ENCODE peak calls at places on chromosomes 16 and 17, in five cellular contexts. H is A549, Q is HepG2, W is K562, K is GM12878. U is an unnamed sample.

GRCh38 chr17:8862213-8863056 is 5.0 kb downstream of the PIK3R6 start:
- DNase-seq in K (no peak), H (no peak), Q (no peak), W (no peak), U (no peak)

GRCh38 chr17:64739316-64740058 is 77.4 kb upstream of the SMURF2 start:
- DNase-seq in H (no peak), Q (peak), K (no peak), W (no peak), U (no peak)

GRCh38 chr16:29926675-29927522 is 873 bp upstream of the KCTD13 start:
- DNase-seq in Q (peak), H (peak), W (no peak), K (no peak), U (no peak)

GRCh38 chr16:2501938-2502900 is 11.5 kb upstream of the ATP6V0C start:
- DNase-seq in H (no peak), Q (no peak), W (no peak), K (no peak), U (no peak)

GRCh38 chr16:10931133-10931532 is 11.1 kb downstream of the DEXI start:
- DNase-seq in K (no peak), W (no peak), Q (no peak), H (no peak), U (no peak)

GRCh38 chr17:75983501-75984181 is 4.6 kb downstream of the TEN1 start:
- DNase-seq in W (peak), H (no peak), K (no peak), Q (no peak), U (no peak)

GRCh38 chr17:29880031-29880430 is 50.0 kb downstream of the SSH2 start:
- DNase-seq in W (no peak), K (no peak), H (no peak), Q (no peak), U (no peak)

GRCh38 chr17:48601528-48602430 is 3.0 kb downstream of the HOXB6 start:
- DNase-seq in H (peak), K (no peak), Q (no peak), W (no peak), U (no peak)

GRCh38 chr16:81513204-81514040 is 68.8 kb downstream of the CMIP start:
- DNase-seq in W (no peak), Q (peak), K (no peak), H (peak), U (no peak)

GRCh38 chr16:89572042-89572441 is 3.5 kb upstream of the CPNE7 start:
- DNase-seq in W (no peak), K (no peak), Q (no peak), H (no peak), U (no peak)

GRCh38 chr16:23924138-23924537 is 88.4 kb downstream of the PRKCB start:
- DNase-seq in W (no peak), Q (no peak), K (peak), H (no peak), U (no peak)

GRCh38 chr17:48184721-48185120 is 77.2 kb downstream of the SNX11 start:
- DNase-seq in H (no peak), K (no peak), Q (no peak), W (no peak), U (no peak)

GRCh38 chr17:10058924-10059683 is 139.3 kb downstream of the GAS7 start:
- DNase-seq in K (peak), Q (no peak), H (no peak), W (no peak), U (no peak)

GRCh38 chr17:79845601-79845949 is 6.3 kb upstream of the CBX4 start:
- DNase-seq in K (no peak), H (peak), W (peak), Q (peak), U (no peak)

GRCh38 chr16:17211797-17212196 is 259.0 kb downstream of the XYLT1 start:
- DNase-seq in Q (peak), H (peak), W (peak), K (no peak), U (peak)

GRCh38 chr16:19128454-19129210 is 14.9 kb downstream of the ITPRIPL2 start:
- DNase-seq in H (no peak), Q (no peak), W (no peak), K (no peak), U (no peak)

GRCh38 chr16:12239953-12240485 is 263.5 kb downstream of the SNX29 start:
- DNase-seq in K (no peak), H (no peak), Q (no peak), W (no peak), U (no peak)

GRCh38 chr17:75894049-75894742 is 2.6 kb downstream of the TRIM65 start:
- DNase-seq in K (no peak), Q (peak), W (no peak), H (no peak), U (no peak)

GRCh38 chr17:71578446-71578845 is 542.4 kb upstream of the SOX9 start:
- DNase-seq in Q (no peak), W (no peak), H (no peak), K (no peak), U (no peak)

GRCh38 chr17:71585540-71585939 is 535.3 kb upstream of the SOX9 start:
- DNase-seq in K (no peak), Q (no peak), H (no peak), W (no peak), U (no peak)

DNA sequence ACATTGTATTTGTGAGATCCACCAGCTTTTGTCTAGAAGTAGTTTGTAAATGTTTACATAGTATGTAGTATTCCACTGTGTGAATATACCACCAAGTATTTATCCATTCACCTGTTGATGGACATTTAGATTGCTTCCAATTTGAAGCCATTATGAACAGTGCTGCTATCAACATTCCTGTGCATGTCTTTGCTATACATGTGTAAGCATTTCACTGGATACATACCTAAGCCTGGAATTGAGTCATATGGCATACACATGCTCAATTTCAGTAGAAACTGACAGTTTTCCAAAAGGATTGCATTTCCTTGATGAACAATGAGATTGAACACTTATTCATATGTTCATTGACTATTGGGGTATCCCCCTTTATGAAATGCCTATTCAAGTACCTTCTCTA is 540.6 kb upstream of the SOX9 start:
- DNase-seq in H (no peak), K (no peak), W (no peak), Q (no peak), U (no peak)
- TF ChIP-seq REST in H (no peak), K (no peak), W (no peak), Q (no peak), U (no peak)

DNA sequence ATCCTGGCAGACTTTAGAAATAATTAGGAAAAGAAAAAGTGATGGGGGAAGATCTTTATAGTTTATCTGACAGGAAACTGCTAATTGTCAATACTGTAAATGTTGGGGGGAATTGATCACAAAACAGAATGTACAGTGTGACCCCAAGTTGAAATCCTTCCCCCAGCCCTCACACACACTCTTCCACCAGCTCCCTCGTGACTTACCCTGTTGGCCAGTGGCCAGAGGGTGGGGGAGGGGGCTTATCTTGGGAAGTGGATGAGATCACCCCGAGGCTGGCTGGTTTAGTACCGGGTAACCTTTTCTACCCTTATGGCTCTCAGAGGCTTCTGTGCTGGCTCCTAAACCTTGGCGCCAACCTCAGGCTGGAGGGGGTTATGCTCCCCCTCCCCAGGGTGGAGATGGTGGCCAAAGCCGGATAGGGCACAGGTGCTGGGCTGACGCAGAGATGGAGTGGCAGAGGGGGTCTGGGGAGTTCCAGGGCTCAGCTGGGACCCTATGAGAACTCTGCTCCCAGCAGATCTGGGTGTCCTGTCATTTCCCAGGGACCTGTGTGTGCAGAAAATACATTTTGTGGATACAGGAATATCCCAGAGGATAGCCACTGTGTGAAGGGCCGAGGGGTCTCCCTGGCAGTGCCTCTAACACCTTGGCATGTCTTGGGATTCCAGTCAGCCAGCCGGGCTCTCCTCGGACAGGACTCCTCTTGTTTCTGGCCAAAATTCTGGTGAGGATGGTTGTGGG is 18.6 kb downstream of the CDH16 start:
- DNase-seq in W (peak), Q (peak), K (no peak), H (peak), U (no peak)
- TF ChIP-seq POLR2A in W (peak), Q (no peak), K (no peak), H (no peak), U (no peak)

GRCh38 chr16:84055801-84056634 is 13.4 kb upstream of the SLC38A8 start:
- DNase-seq in Q (no peak), W (peak), K (no peak), H (no peak), U (no peak)

GRCh38 chr16:84054271-84054670 is 11.7 kb upstream of the SLC38A8 start:
- DNase-seq in Q (no peak), W (no peak), H (no peak), K (no peak), U (no peak)

GRCh38 chr16:84056933-84057332 is 14.3 kb upstream of the SLC38A8 start:
- DNase-seq in W (no peak), Q (no peak), K (no peak), H (no peak), U (no peak)

GRCh38 chr16:84054916-84055315 is 12.3 kb upstream of the SLC38A8 start:
- DNase-seq in K (no peak), H (no peak), W (peak), Q (no peak), U (no peak)

GRCh38 chr16:84055366-84055765 is 12.8 kb upstream of the SLC38A8 start:
- DNase-seq in K (no peak), Q (no peak), H (no peak), W (peak), U (no peak)
- TF ChIP-seq REST in K (no peak), Q (no peak), H (no peak), W (no peak), U (no peak)

GRCh38 chr16:84585472-84585871 is 32.4 kb downstream of the COTL1 start:
- DNase-seq in H (no peak), Q (no peak), W (no peak), K (no peak), U (no peak)

GRCh38 chr16:84583995-84584394 is 33.9 kb downstream of the COTL1 start:
- DNase-seq in W (no peak), Q (no peak), K (no peak), H (no peak), U (no peak)

GRCh38 chr16:84584678-84585077 is 33.2 kb downstream of the COTL1 start:
- DNase-seq in W (no peak), Q (no peak), K (no peak), H (no peak), U (no peak)

GRCh38 chr16:84582958-84583516 is 34.8 kb downstream of the COTL1 start:
- DNase-seq in K (no peak), Q (no peak), H (peak), W (no peak), U (no peak)

DNA sequence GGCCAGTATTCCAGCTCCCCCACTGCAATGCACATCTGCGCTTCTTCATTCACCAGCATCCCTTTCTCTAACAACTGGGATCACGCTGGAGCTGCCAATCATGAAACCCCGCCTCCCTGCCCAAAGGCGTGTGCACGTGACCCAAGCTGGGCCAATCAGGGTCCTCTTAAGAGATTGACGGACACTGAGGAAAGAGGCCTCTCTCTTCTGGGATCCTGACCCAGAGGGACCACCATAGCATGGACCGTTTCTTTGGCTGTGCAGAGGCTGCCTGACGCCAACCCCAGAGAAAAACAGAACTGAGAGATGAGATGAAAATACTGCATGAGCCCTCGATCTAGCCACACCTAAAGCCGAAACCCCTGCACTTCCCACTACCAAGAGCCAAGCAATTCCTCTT is 32.0 kb downstream of the COTL1 start:
- DNase-seq in W (peak), K (no peak), H (peak), Q (no peak), U (peak)
- TF ChIP-seq POLR2A in W (no peak), K (peak), H (no peak), Q (no peak), U (no peak)

GRCh38 chr16:3963203-3963602 is 82.7 kb upstream of the CREBBP start:
- DNase-seq in H (no peak), Q (no peak), K (no peak), W (no peak), U (no peak)
- TF ChIP-seq REST in H (no peak), Q (no peak), K (no peak), W (no peak), U (no peak)

DNA sequence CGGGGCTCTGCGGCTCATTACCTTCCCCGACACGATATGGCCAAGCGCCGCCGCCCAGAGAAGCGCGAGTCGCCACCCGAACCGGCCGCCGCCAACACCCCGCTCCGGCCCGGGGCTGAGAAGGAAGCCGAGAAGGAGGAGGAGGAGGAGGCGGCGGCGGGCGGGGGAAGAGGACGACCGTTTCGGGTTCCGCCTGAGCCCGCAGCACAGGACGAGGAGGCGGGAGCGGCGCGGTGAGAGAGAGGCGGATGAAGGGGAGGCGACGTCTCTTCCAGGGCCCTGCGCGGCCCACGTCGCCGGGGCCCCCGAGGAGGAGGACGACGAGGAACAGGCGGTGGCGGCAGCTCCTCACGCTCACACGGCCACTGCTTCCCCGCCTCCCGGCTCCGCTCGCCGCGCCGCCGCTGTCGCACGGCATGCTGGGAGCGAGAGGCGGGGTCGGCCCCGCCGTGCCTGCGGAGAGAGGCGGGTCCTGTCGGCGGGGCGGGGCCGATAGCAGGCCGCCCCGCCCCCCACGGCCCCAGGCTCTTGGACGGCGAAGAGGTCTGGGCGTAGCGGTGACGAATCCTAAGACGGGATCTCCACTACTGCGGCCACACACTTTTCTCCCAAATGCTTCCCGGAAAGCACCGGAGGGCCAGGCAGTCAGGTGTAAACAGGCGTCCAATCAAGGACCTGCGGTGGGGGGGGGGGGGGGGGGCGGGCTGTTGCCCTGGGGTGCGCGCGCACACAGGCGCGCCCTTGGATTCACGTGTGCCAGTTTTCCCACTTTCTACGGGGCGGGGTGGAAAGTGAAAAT is 97.3 kb upstream of the METTL9 start:
- DNase-seq in Q (peak), H (peak), W (peak), K (peak), U (peak)
- TF ChIP-seq POLR2A in Q (peak), H (peak), W (peak), K (peak), U (peak)

DNA sequence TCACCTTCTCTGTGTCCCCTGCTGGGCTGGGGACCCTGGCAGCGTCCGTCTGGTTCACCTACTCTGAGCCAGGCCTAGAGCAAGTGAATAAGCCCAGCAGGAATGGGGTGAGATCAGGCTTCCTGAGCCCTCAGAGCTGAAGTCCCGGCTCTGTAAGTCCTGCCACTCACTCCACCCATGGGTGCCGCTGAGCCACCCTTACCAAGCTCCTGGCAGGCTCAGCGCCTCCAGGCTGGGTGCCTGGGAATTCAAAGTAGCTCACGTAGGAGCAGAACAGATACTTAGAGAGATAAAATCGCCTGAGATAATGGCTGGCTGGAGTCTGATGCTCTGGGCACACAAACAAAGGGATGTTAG is 9.8 kb upstream of the LASP1NB start:
- DNase-seq in W (no peak), H (no peak), Q (no peak), K (no peak), U (no peak)
- TF ChIP-seq REST in W (no peak), H (no peak), Q (no peak), K (no peak), U (no peak)

GRCh38 chr17:3690094-3690715 is 5.8 kb downstream of the P2RX5 start:
- DNase-seq in Q (no peak), H (no peak), W (no peak), K (no peak), U (no peak)
- TF ChIP-seq POLR2A in Q (no peak), H (no peak), W (no peak), K (no peak), U (no peak)

DNA sequence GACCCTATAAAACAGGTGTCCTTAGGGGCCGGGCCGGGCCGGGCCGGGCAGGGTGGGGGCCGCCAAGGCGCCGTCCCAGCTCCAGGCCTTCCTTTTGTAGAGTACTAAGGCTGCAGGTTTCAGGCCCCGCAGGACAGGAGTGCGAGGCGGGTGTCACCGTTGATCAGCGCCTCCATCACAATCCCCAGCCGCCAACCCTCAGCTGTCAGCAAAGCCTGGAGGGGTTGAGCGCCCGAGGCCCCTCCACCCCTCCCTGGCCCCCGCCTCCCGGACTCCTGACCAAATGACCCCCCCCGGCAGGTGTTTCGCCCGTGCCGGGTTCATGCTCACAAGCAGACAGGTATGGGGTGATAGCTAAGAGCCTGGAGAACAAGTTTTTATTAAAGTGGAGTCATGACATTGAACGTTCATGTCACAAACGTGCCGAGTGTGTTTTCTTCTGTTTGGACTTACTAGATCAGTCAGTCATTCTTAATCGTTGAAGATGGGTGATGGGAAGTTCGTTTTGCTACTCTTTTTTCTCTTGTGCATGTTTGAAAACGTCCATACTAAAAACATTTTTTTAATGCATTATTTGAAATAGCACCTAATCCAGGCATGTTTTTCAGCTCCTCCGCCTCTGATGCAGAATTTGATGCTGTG is 534 bp downstream of the ARL2BP start:
- DNase-seq in W (no peak), H (no peak), K (no peak), Q (no peak), U (peak)
- TF ChIP-seq REST in W (no peak), H (no peak), K (no peak), Q (no peak), U (no peak)

U was measured in HCT116.